ENCODE peak calls at places on chromosomes 7 and 10, in nine cellular contexts. Q is non-pigmented ciliary epithelial cell; A is M059J; M is GM03348; G is stimulated activated CD8-positive, alpha-beta memory T cell treated with anti-CD3 and anti-CD28 coated beads, Interleukin-4, amount 100 ng/mL, for 4 hours; S is epithelial cell of prostate; Z is COLO829; H is posterior vena cava; I is head of caudate nucleus. W is an unnamed sample.

GRCh38 chr7:20786779-20787651 is at the start of gene SP8:
- DNase-seq in G (no peak), A (peak), H (no peak), Q (no peak), S (no peak), Z (peak), I (no peak), M (peak), W (no peak)

GRCh38 chr7:64686493-64687184 is 20.7 kb downstream of the ZNF107 start:
- DNase-seq in M (no peak), I (no peak), H (no peak), Z (no peak), S (peak), A (no peak), Q (no peak), G (no peak), W (no peak)

GRCh38 chr7:95840953-95841950 is 68.9 kb downstream of the DYNC1I1 start:
- DNase-seq in Z (no peak), G (no peak), A (peak), M (no peak), I (no peak), S (no peak), H (no peak), Q (no peak), W (no peak)

GRCh38 chr10:7956508-7956907 is 98.0 kb upstream of the GATA3 start:
- DNase-seq in M (peak), I (no peak), S (no peak), Q (peak), A (peak), H (no peak), Z (no peak), G (no peak), W (no peak)

GRCh38 chr10:88702848-88703597 is 3.0 kb upstream of the LIPK start:
- DNase-seq in M (no peak), Q (peak), G (no peak), I (no peak), S (peak), Z (no peak), H (no peak), A (peak), W (no peak)

GRCh38 chr7:20474244-20474643 is 141.2 kb upstream of the ABCB5 start:
- DNase-seq in Z (peak), I (no peak), G (no peak), S (no peak), Q (no peak), M (no peak), H (no peak), A (peak), W (no peak)

GRCh38 chr7:121531175-121532070 is 135.3 kb upstream of the FAM3C start:
- DNase-seq in Z (no peak), A (peak), Q (no peak), I (no peak), M (no peak), G (no peak), H (no peak), S (peak), W (no peak)

GRCh38 chr10:85377009-85377408 is 989.6 kb downstream of the GRID1 start:
- DNase-seq in A (no peak), H (no peak), I (no peak), M (no peak), Q (no peak), G (no peak), Z (no peak), S (no peak), W (no peak)

GRCh38 chr10:126702181-126702580 is 31.7 kb upstream of the C10orf90 start:
- DNase-seq in H (no peak), Z (no peak), G (no peak), S (no peak), I (no peak), A (peak), M (peak), Q (no peak), W (no peak)

GRCh38 chr7:128703605-128704004 is 31.5 kb downstream of the GARIN1A start:
- DNase-seq in Q (no peak), I (no peak), Z (no peak), A (peak), H (no peak), M (no peak), S (no peak), G (no peak), W (no peak)

GRCh38 chr10:13587367-13587766 is 602 bp downstream of the PRPF18 start:
- DNase-seq in H (no peak), Q (no peak), I (no peak), A (no peak), Z (no peak), G (no peak), M (peak), S (no peak), W (peak)

GRCh38 chr7:113892818-113893217 is 26.0 kb downstream of the PPP1R3A start:
- DNase-seq in G (no peak), A (peak), S (no peak), H (no peak), Q (no peak), I (no peak), M (no peak), Z (no peak), W (no peak)

GRCh38 chr10:76786673-76787072 is 850.9 kb downstream of the KCNMA1 start:
- DNase-seq in H (no peak), Z (no peak), M (no peak), G (no peak), S (no peak), A (peak), I (no peak), Q (no peak), W (no peak)

GRCh38 chr10:71266147-71266917 is 52.7 kb upstream of the SLC29A3 start:
- DNase-seq in G (no peak), I (no peak), H (no peak), Q (no peak), M (peak), S (no peak), A (no peak), Z (no peak), W (no peak)

GRCh38 chr10:67306588-67307205 is 380.9 kb downstream of the LRRTM3 start:
- DNase-seq in G (no peak), Q (no peak), I (no peak), H (no peak), A (peak), Z (peak), M (peak), S (no peak), W (peak)

GRCh38 chr7:29193316-29194205 is 1.0 kb upstream of the CHN2 start:
- DNase-seq in G (no peak), A (no peak), I (no peak), Z (no peak), Q (no peak), H (no peak), M (no peak), S (no peak), W (peak)

GRCh38 chr10:62819521-62819920 is 3.4 kb upstream of the EGR2 start:
- DNase-seq in Q (no peak), M (no peak), Z (no peak), I (no peak), S (no peak), A (no peak), H (no peak), G (no peak), W (no peak)

GRCh38 chr7:131284702-131285419 is 42.8 kb upstream of the MKLN1 start:
- DNase-seq in Z (no peak), Q (peak), M (peak), I (no peak), H (peak), G (no peak), S (no peak), A (peak), W (peak)

GRCh38 chr7:1777122-1777521 is 107.0 kb downstream of the ELFN1 start:
- DNase-seq in S (no peak), G (no peak), Q (no peak), I (no peak), M (no peak), H (peak), A (no peak), Z (no peak), W (no peak)

GRCh38 chr7:43868681-43869017 is 668 bp downstream of the MRPS24 start:
- DNase-seq in Z (no peak), M (no peak), Q (no peak), H (no peak), I (no peak), A (no peak), S (no peak), G (no peak), W (peak)

GRCh38 chr10:67602268-67602950 is 93.6 kb downstream of the CTNNA3 start:
- DNase-seq in M (peak), I (no peak), G (no peak), S (no peak), Z (peak), A (peak), H (no peak), Q (peak), W (no peak)

GRCh38 chr10:71526662-71527061 is 129.9 kb downstream of the CDH23 start:
- DNase-seq in A (no peak), M (no peak), Q (no peak), S (no peak), I (no peak), G (no peak), H (no peak), Z (no peak), W (no peak)

GRCh38 chr10:102492344-102492939 is 10.1 kb downstream of the ACTR1A start:
- DNase-seq in Z (no peak), I (no peak), G (no peak), H (peak), Q (no peak), A (no peak), M (no peak), S (no peak), W (no peak)

GRCh38 chr7:101453617-101454016 is 90.9 kb downstream of the COL26A1 start:
- DNase-seq in A (peak), H (peak), G (no peak), I (no peak), Q (no peak), S (no peak), M (peak), Z (no peak), W (no peak)

GRCh38 chr7:139948167-139948566 is 114.6 kb downstream of the PARP12 start:
- DNase-seq in S (no peak), Z (no peak), I (no peak), A (no peak), Q (no peak), H (no peak), G (no peak), M (no peak), W (no peak)

GRCh38 chr10:63236113-63236935 is 103.2 kb downstream of the NRBF2 start:
- DNase-seq in I (no peak), S (peak), Q (peak), A (peak), G (no peak), Z (peak), H (no peak), M (peak), W (no peak)

GRCh38 chr7:101691822-101692384 is 62.8 kb upstream of the MYL10 start:
- DNase-seq in H (no peak), Q (no peak), I (peak), M (no peak), G (no peak), S (no peak), Z (no peak), A (no peak), W (no peak)

GRCh38 chr7:148941598-148942280 is 57.6 kb upstream of the EZH2 start:
- DNase-seq in A (peak), Q (no peak), I (peak), M (no peak), S (no peak), Z (no peak), G (peak), H (peak), W (peak)

GRCh38 chr7:73678862-73679261 is 4.4 kb downstream of the DNAJC30 start:
- DNase-seq in Z (no peak), G (no peak), M (no peak), I (no peak), Q (no peak), A (no peak), H (no peak), S (no peak), W (no peak)

GRCh38 chr7:71191766-71192165 is 59.8 kb downstream of the GALNT17 start:
- DNase-seq in I (no peak), H (no peak), G (no peak), M (no peak), Z (no peak), A (no peak), Q (no peak), S (no peak), W (peak)

GRCh38 chr7:20786049-20786412 is 655 bp downstream of the SP8 start:
- DNase-seq in H (no peak), A (peak), M (peak), S (no peak), I (no peak), G (no peak), Z (no peak), Q (no peak), W (no peak)

GRCh38 chr10:9211228-9211627 is 1156.7 kb downstream of the GATA3 start:
- DNase-seq in S (no peak), A (no peak), Z (no peak), H (no peak), M (peak), I (no peak), G (no peak), Q (no peak), W (no peak)

GRCh38 chr7:1695800-1696454 is 25.9 kb downstream of the ELFN1 start:
- DNase-seq in Z (no peak), G (no peak), S (no peak), I (no peak), A (no peak), Q (no peak), M (no peak), H (peak), W (no peak)

GRCh38 chr10:2619472-2619871 is 447.9 kb upstream of the PFKP start:
- DNase-seq in G (no peak), A (peak), H (no peak), M (no peak), Q (no peak), I (no peak), S (no peak), Z (no peak), W (no peak)

GRCh38 chr7:35657125-35657524 is 37.8 kb downstream of the HERPUD2 start:
- DNase-seq in M (no peak), H (no peak), S (no peak), G (no peak), I (no peak), A (no peak), Z (no peak), Q (no peak), W (no peak)

GRCh38 chr7:69208848-69209247 is 389.4 kb upstream of the AUTS2 start:
- DNase-seq in H (no peak), Z (no peak), A (peak), Q (no peak), I (no peak), M (no peak), G (no peak), S (no peak), W (no peak)

GRCh38 chr7:11757153-11757552 is 74.8 kb downstream of the THSD7A start:
- DNase-seq in G (no peak), Z (no peak), I (no peak), H (no peak), S (no peak), A (no peak), Q (no peak), M (no peak), W (no peak)